ENCODE peak calls at places on chromosomes 16 and 17, in five cellular contexts. S, E, Y, M and K are unnamed samples.

GRCh38 chr16:84985079-84986065 is 26.0 kb downstream of the ZDHHC7 start:
- DNase-seq in S (no peak), Y (no peak), M (peak), E (no peak), K (no peak)

GRCh38 chr16:554297-554621 is 5.9 kb upstream of the PRR35 start:
- DNase-seq in M (no peak), Y (no peak), E (no peak), S (no peak), K (no peak)

GRCh38 chr17:19320876-19321275 is 41.6 kb downstream of the B9D1 start:
- DNase-seq in E (peak), Y (no peak), S (no peak), M (no peak), K (no peak)

GRCh38 chr16:19291459-19291858 is 5.9 kb downstream of the CLEC19A start:
- DNase-seq in S (no peak), Y (no peak), M (no peak), E (no peak), K (peak)

GRCh38 chr17:72928454-72929136 is 163.9 kb downstream of the SLC39A11 start:
- DNase-seq in M (no peak), Y (no peak), E (no peak), S (no peak), K (no peak)

GRCh38 chr17:17900615-17901520 is 64.1 kb upstream of the SREBF1 start:
- DNase-seq in Y (peak), S (no peak), E (peak), M (peak), K (peak)

GRCh38 chr17:62179525-62180161 is 114.6 kb upstream of the MED13 start:
- DNase-seq in S (no peak), Y (no peak), M (peak), E (no peak), K (peak)

GRCh38 chr17:883586-883962 is 96.0 kb downstream of the NXN start:
- DNase-seq in S (no peak), M (no peak), Y (no peak), E (no peak), K (no peak)

GRCh38 chr17:58741121-58741625 is 14.5 kb upstream of the PPM1E start:
- DNase-seq in Y (no peak), S (no peak), M (no peak), E (no peak), K (no peak)

GRCh38 chr16:67807148-67807682 is 526 bp downstream of the TSNAXIP1 start:
- DNase-seq in Y (no peak), E (no peak), M (no peak), S (no peak), K (no peak)

GRCh38 chr17:74861554-74862107 is 1.9 kb upstream of the GRIN2C start:
- DNase-seq in E (no peak), Y (no peak), M (no peak), S (no peak), K (no peak)

GRCh38 chr17:65530158-65530984 is 31.1 kb downstream of the AXIN2 start:
- DNase-seq in Y (no peak), S (no peak), E (no peak), M (no peak), K (no peak)